ENCODE peak calls at places on chromosomes 12 and 14, in ten cellular contexts. B, W, F, A, N, M, T, R, K and I are unnamed samples.

GRCh38 chr12:125406131-125406530 is 340.9 kb downstream of the AACS start:
- DNase-seq in F (no peak), R (no peak), K (no peak), M (no peak), N (no peak), A (peak; percentile 85), W (no peak), B (no peak), T (no peak), I (no peak)

GRCh38 chr12:49541140-49541861 is 2.5 kb downstream of the KCNH3 start:
- DNase-seq in W (peak; percentile 35), R (no peak), B (no peak), M (no peak), F (no peak), A (no peak), N (no peak), T (no peak), K (no peak), I (no peak)

GRCh38 chr14:77260631-77261030 is 10.4 kb downstream of the NGB start:
- DNase-seq in A (no peak), T (no peak), F (no peak), M (no peak), W (no peak), K (no peak), R (no peak), B (no peak), N (no peak), I (peak; percentile 9)

GRCh38 chr12:8483081-8483479 is 27.3 kb downstream of the CLEC6A start:
- DNase-seq in W (no peak), N (no peak), A (no peak), K (no peak), F (no peak), R (no peak), B (no peak), T (no peak), M (no peak), I (no peak)

GRCh38 chr12:45050751-45051489 is at the start of gene DBX2:
- DNase-seq in W (peak; percentile 59), A (no peak), T (peak; percentile 0), K (no peak), N (no peak), M (peak; percentile 67), B (no peak), F (no peak), R (no peak), I (peak; percentile 1)

GRCh38 chr14:64324461-64325255 is 30.5 kb upstream of the ESR2 start:
- DNase-seq in K (peak; percentile 29), R (no peak), T (peak; percentile 55), A (no peak), N (no peak), B (peak; percentile 52), M (no peak), F (no peak), W (no peak), I (peak; percentile 34)

GRCh38 chr12:751192-751827 is 1.1 kb upstream of the WNK1 start:
- DNase-seq in T (peak; percentile 96), N (peak; percentile 91), B (peak; percentile 89), M (peak; percentile 99), R (peak; percentile 92), K (peak; percentile 94), W (peak; percentile 86), F (peak; percentile 61), A (peak; percentile 99), I (peak; percentile 97)

GRCh38 chr12:133202493-133203343 is 21.4 kb downstream of the ZNF268 start:
- DNase-seq in M (peak; percentile 8), B (no peak), R (no peak), T (no peak), N (no peak), W (no peak), K (no peak), F (no peak), A (peak; percentile 17), I (peak; percentile 39)

GRCh38 chr12:4246116-4246515 is 27.4 kb upstream of the CCND2 start:
- DNase-seq in M (no peak), B (no peak), T (no peak), F (no peak), R (no peak), K (no peak), A (no peak), W (no peak), N (no peak), I (no peak)

GRCh38 chr12:93612719-93613228 is 40.3 kb downstream of the SOCS2 start:
- DNase-seq in T (no peak), M (peak; percentile 53), F (no peak), K (no peak), B (no peak), R (no peak), N (peak; percentile 7), W (no peak), A (no peak), I (no peak)

GRCh38 chr14:104882325-104882973 is 17.4 kb downstream of the CEP170B start:
- DNase-seq in W (peak; percentile 55), T (no peak), M (peak; percentile 71), N (peak; percentile 61), A (peak; percentile 23), K (no peak), R (peak; percentile 35), B (peak; percentile 81), F (no peak), I (no peak)

GRCh38 chr12:101172316-101172715 is 37.7 kb downstream of the SLC5A8 start:
- DNase-seq in K (peak; percentile 26), W (peak; percentile 4), B (peak; percentile 1), F (no peak), M (peak; percentile 86), A (peak; percentile 3), T (peak; percentile 2), R (no peak), N (no peak), I (peak; percentile 14)

GRCh38 chr12:55642275-55643068 is 5.8 kb downstream of the OR10P1 start:
- DNase-seq in K (no peak), R (no peak), N (no peak), B (no peak), M (no peak), A (peak; percentile 52), W (no peak), T (no peak), F (no peak), I (no peak)

GRCh38 chr12:41185946-41186345 is 2.2 kb upstream of the PDZRN4 start:
- DNase-seq in W (no peak), R (no peak), B (no peak), A (no peak), T (no peak), F (no peak), K (no peak), M (no peak), N (no peak), I (no peak)

GRCh38 chr12:33052141-33053051 is 155.8 kb upstream of the PKP2 start:
- DNase-seq in K (no peak), F (no peak), W (peak; percentile 12), B (no peak), A (no peak), N (no peak), T (no peak), M (no peak), R (no peak), I (no peak)

GRCh38 chr12:15823360-15824128 is 34.4 kb upstream of the EPS8 start:
- DNase-seq in M (no peak), B (peak; percentile 53), K (peak; percentile 17), R (peak; percentile 23), N (no peak), T (no peak), F (no peak), A (no peak), W (no peak), I (peak; percentile 20)

GRCh38 chr12:104866286-104866685 is 91.8 kb downstream of the SLC41A2 start:
- DNase-seq in N (no peak), F (no peak), K (peak; percentile 48), W (no peak), R (peak; percentile 15), M (no peak), B (no peak), T (peak; percentile 86), A (no peak), I (peak; percentile 90)

GRCh38 chr12:44253338-44253856 is 417.5 kb downstream of the TMEM117 start:
- DNase-seq in A (no peak), T (no peak), W (no peak), R (no peak), F (no peak), N (no peak), K (no peak), B (no peak), M (no peak), I (no peak)

GRCh38 chr14:62307844-62308243 is 545.6 kb downstream of the SNAPC1 start:
- DNase-seq in N (no peak), T (no peak), A (no peak), W (no peak), R (no peak), K (no peak), M (peak; percentile 47), B (no peak), F (no peak), I (no peak)
- TF ChIP-seq CTCF in N (no peak), T (no peak), A (no peak), W (no peak), R (no peak), K (no peak), M (peak; percentile 29), B (no peak), F (no peak), I (no peak)

DNA sequence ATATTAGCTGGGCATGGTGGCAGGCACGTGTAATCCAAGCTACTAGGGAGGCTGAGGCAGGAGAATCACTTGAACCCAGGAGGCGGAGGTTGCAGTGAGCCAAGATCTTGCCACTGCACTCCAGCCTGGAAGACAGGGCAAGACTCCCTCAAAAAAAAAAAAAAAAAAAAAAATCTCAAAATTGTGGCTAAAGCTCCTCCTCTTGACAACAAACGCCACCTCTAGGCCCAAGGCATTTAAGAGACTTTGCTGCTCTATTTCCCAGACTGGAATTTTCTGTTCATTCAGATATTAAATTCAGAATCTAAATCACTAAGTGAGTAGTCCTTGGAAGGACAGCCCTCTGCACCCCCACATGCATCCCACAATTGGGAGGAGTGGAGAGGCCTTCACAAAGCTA is 1.4 kb downstream of the ZFYVE1 start:
- DNase-seq in F (no peak), K (peak; percentile 19), T (peak; percentile 55), R (no peak), N (no peak), M (peak; percentile 24), A (no peak), W (no peak), B (no peak), I (peak; percentile 43)
- H3K4me3 ChIP-seq in F (no peak overlapping the region), K (peak overlapping the region; percentile 91), T (peak overlapping the region; percentile 88), R (no peak overlapping the region), N (no peak overlapping the region), M (peak overlapping the region; percentile 54), A (peak overlapping the region; percentile 86), W (peak overlapping the region; percentile 95), B (no peak overlapping the region), I (peak overlapping the region; percentile 81)

GRCh38 chr12:69470189-69471094 is at the start of gene FRS2:
- DNase-seq in N (peak; percentile 93), W (peak; percentile 97), M (peak; percentile 98), R (peak; percentile 92), B (peak; percentile 74), T (peak; percentile 88), A (peak; percentile 86), F (peak; percentile 66), K (peak; percentile 89), I (peak; percentile 90)
- TF ChIP-seq CTCF in N (no peak), W (peak; percentile 64), M (peak; percentile 38), R (no peak), B (peak; percentile 41), T (peak; percentile 32), A (peak; percentile 65), F (no peak), K (peak; percentile 41), I (peak; percentile 38)

DNA sequence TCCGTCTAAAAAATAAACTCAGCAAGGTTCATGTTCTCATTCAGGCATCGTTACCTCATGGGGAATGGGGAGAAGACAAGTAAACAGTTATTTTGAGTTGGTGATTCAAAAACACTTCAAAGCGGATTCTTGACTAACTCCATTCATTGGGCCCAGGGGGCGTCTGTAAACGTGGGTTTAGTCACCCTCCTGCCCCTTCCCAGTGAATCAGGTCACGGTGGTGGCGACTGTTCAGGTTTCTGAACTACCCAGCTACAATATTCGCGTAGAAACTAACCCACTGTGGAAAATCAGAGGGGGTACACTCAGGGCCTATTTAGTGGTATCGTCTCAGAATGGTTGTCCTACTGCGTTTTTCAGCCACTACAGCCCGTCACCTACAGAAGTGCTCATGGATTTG is 15.2 kb downstream of the OR6S1 start:
- DNase-seq in B (no peak), N (no peak), W (no peak), A (no peak), T (no peak), R (no peak), F (no peak), K (no peak), M (no peak), I (no peak)
- H3K4me3 ChIP-seq in B (no peak overlapping the region), N (no peak overlapping the region), W (peak overlapping the region; percentile 56), A (no peak overlapping the region), T (no peak overlapping the region), R (no peak overlapping the region), F (peak overlapping the region; percentile 14), K (no peak overlapping the region), M (peak overlapping the region; percentile 81), I (no peak overlapping the region)